ENCODE peak calls at places on chromosomes 5 and 9, in six cellular contexts. N is spleen, Q is heart left ventricle, S is OCI-LY7, D is pancreas, I is cardiac muscle cell. X is an unnamed sample.

GRCh38 chr5:114898602-114899001 is 271.1 kb downstream of the TRIM36 start:
- DNase-seq in N (no peak), Q (no peak), S (peak), D (no peak), I (no peak), X (no peak)

GRCh38 chr9:106752581-106752980 is 110.4 kb upstream of the ZNF462 start:
- DNase-seq in N (no peak), Q (no peak), S (no peak), D (no peak), I (no peak), X (no peak)

GRCh38 chr5:60184599-60184998 is 291.1 kb upstream of the PDE4D start:
- DNase-seq in N (no peak), Q (no peak), S (no peak), D (no peak), I (no peak), X (no peak)

GRCh38 chr9:109652971-109653370 is 127.0 kb upstream of the PALM2AKAP2 start:
- DNase-seq in N (no peak), Q (no peak), S (no peak), D (no peak), I (peak), X (no peak)

GRCh38 chr5:14714706-14715105 is 50.2 kb downstream of the OTULIN start:
- DNase-seq in N (no peak), Q (no peak), S (no peak), D (no peak), I (no peak), X (no peak)

GRCh38 chr5:158387499-158387898 is 528.6 kb upstream of the CLINT1 start:
- DNase-seq in N (no peak), Q (no peak), S (no peak), D (no peak), I (no peak), X (no peak)

GRCh38 chr9:121906074-121906520 is 187.0 kb downstream of the TTLL11 start:
- DNase-seq in N (no peak), Q (no peak), S (no peak), D (no peak), I (no peak), X (no peak)

GRCh38 chr9:129490583-129491485 is 130.1 kb downstream of the C9orf50 start:
- DNase-seq in N (no peak), Q (no peak), S (no peak), D (peak), I (no peak), X (no peak)

GRCh38 chr5:167639213-167639612 is 652.2 kb upstream of the WWC1 start:
- DNase-seq in N (no peak), Q (no peak), S (no peak), D (no peak), I (peak), X (no peak)

GRCh38 chr5:76490970-76491369 is 87.9 kb downstream of the IQGAP2 start:
- DNase-seq in N (no peak), Q (no peak), S (no peak), D (no peak), I (no peak), X (no peak)

GRCh38 chr5:128494516-128494915 is 43.5 kb downstream of the FBN2 start:
- DNase-seq in N (no peak), Q (no peak), S (no peak), D (no peak), I (no peak), X (no peak)

GRCh38 chr9:99282406-99282805 is 60.3 kb downstream of the SEC61B start:
- DNase-seq in N (no peak), Q (no peak), S (no peak), D (no peak), I (no peak), X (no peak)

GRCh38 chr5:86974910-86975309 is 292.8 kb upstream of the RASA1 start:
- DNase-seq in N (no peak), Q (no peak), S (no peak), D (no peak), I (peak), X (no peak)

GRCh38 chr9:14318934-14319513 is 5.1 kb upstream of the NFIB start:
- DNase-seq in N (no peak), Q (no peak), S (no peak), D (no peak), I (no peak), X (no peak)

GRCh38 chr5:131505237-131505908 is 129.7 kb downstream of the RAPGEF6 start:
- DNase-seq in N (no peak), Q (no peak), S (no peak), D (no peak), I (no peak), X (no peak)

GRCh38 chr5:170551076-170551475 is 47.3 kb downstream of the KCNIP1 start:
- DNase-seq in N (no peak), Q (no peak), S (no peak), D (no peak), I (peak), X (no peak)

GRCh38 chr5:2334686-2335085 is 416.8 kb downstream of the IRX2 start:
- DNase-seq in N (no peak), Q (no peak), S (no peak), D (no peak), I (no peak), X (no peak)

GRCh38 chr5:43802119-43802518 is 199.1 kb downstream of the NNT start:
- DNase-seq in N (no peak), Q (no peak), S (no peak), D (no peak), I (peak), X (no peak)

GRCh38 chr9:84169240-84169639 is 171.3 kb downstream of the SLC28A3 start:
- DNase-seq in N (no peak), Q (no peak), S (no peak), D (no peak), I (no peak), X (no peak)

GRCh38 chr5:17239953-17240352 is 22.5 kb downstream of the BASP1 start:
- DNase-seq in N (no peak), Q (no peak), S (no peak), D (no peak), I (no peak), X (no peak)

GRCh38 chr9:105877719-105878118 is 183.4 kb downstream of the TMEM38B start:
- DNase-seq in N (no peak), Q (no peak), S (no peak), D (no peak), I (no peak), X (no peak)

GRCh38 chr5:127133071-127133470 is 59.8 kb upstream of the C5orf63 start:
- DNase-seq in N (no peak), Q (no peak), S (no peak), D (no peak), I (no peak), X (no peak)

DNA sequence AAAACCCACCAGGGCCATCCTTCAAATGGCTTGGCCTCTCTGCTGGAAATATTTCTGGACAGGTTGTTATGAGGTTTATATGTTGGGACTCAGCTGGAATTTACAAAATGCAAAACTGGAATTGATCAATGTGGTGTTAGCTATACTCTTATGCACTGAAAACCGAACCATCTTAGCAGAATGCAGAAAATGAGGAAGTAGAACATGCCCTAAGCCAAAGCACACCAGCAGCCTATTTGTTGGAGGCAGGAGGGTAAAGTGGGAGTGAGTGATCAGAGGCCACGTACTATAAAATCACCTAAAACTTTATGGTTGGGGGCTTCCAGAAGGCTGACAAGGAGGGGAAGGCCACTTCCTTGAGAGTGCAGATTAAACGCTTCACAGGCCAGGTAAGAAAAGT is 63.6 kb upstream of the C5orf63 start:
- DNase-seq in N (no peak), Q (no peak), S (peak), D (no peak), I (no peak), X (no peak)
- H3K27ac ChIP-seq in N (no peak), Q (no peak), S (no peak), D (no peak), I (no peak), X (no peak)

DNA sequence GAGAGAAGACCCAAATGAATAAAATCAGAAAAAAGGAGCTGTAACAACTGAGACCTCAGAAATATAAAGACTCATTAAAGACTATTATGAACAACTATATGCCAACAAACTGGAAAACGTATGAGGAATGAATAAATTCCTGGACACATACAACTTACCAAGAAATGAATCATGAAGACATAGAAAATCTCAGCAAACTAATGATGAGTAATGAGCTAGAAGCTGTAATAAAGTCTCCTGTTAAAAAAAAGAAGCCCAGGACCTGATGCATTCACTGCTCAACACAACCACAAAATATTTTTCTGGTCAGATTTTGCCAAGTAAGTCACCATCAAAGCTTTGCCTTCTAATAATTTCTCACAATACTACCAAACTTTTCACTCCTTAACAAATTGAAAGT is 666.7 kb downstream of the LRRC70 start:
- DNase-seq in N (no peak), Q (no peak), S (no peak), D (no peak), I (peak), X (no peak)
- H3K4me3 ChIP-seq in N (no peak), Q (no peak), S (no peak), D (no peak), I (no peak), X (no peak)

GRCh38 chr5:111550282-111551020 is 38.1 kb upstream of the STARD4 start:
- DNase-seq in N (no peak), Q (peak), S (peak), D (peak), I (peak), X (peak)
- H3K27ac ChIP-seq in N (peak), Q (peak), S (no peak), D (no peak), I (no peak), X (no peak)

DNA sequence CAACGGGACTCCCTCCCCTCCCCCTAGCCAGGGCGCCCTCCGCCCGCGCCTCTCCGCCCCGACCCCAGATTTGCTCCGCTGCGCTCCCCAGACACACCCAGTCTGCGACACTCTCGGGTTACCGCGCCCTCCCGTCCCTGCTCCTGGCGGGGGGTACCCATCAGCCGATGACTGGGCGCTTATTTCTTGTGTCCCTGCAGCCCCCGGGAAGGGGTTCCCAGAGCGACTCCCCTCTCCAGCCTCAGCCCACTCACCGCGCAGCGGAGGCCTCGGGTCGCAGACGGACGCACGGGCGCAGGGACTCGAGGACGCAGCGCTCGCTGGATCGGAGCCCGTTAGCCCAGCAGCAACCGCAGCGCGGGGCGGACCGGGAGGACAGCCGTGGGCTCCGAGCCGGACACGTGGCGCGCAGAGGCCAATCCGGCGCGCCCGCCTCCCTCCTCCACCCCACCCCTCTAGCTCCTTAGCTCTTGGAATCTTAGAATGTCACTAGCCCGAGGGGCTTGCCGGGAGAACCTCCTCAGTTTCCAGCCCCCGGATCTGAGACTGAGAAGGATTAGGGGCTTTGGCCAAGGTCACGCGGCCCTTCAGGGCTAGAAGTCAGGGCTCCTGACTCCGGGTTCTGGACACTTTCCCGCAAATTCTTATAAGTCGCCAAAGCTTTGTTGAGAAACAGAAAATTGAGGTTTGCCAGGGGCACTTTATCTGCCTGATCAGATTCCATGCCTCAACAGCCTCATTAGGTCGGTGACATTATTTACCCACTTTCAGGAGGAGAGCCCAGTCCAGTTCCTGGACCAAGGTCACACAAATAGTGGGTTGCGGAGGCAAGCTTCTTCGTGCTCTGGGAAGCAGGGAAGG is at the start of gene ANXA6:
- DNase-seq in N (peak), Q (peak), S (no peak), D (peak), I (peak), X (peak)
- H3K4me3 ChIP-seq in N (peak), Q (peak), S (peak), D (peak), I (peak), X (peak)

GRCh38 chr9:694499-695154 is 146.9 kb upstream of the DMRT1 start:
- DNase-seq in N (no peak), Q (no peak), S (no peak), D (no peak), I (peak), X (no peak)
- H3K27ac ChIP-seq in N (peak), Q (peak), S (no peak), D (peak), I (no peak), X (peak)

X was measured in Peyer's patch.